ENCODE peak calls at places on chromosomes 5 and 9, in seven cellular contexts. P is adrenal gland; X is stomach; I is uterus; C is HepG2; Y is body of pancreas; S is CD8-positive, alpha-beta T cell. D is an unnamed sample.

GRCh38 chr5:113761594-113761993 is 248.1 kb downstream of the YTHDC2 start:
- DNase-seq in P (no peak), X (no peak), I (no peak), C (no peak), Y (no peak), S (no peak), D (no peak)

GRCh38 chr5:159187674-159188164 is 21.6 kb downstream of the RNF145 start:
- DNase-seq in P (no peak), X (no peak), I (no peak), C (no peak), Y (no peak), S (no peak), D (no peak)

GRCh38 chr9:35736201-35736633 is 3.8 kb downstream of the CREB3 start:
- DNase-seq in P (peak; percentile 88), X (peak; percentile 75), I (peak; percentile 65), C (peak; percentile 73), Y (peak; percentile 68), S (peak; percentile 48), D (no peak)

GRCh38 chr5:68447121-68447520 is 231.6 kb downstream of the PIK3R1 start:
- DNase-seq in P (no peak), X (no peak), I (no peak), C (no peak), Y (no peak), S (no peak), D (no peak)

GRCh38 chr5:78541058-78541624 is 107.4 kb downstream of the LHFPL2 start:
- DNase-seq in P (peak; percentile 56), X (no peak), I (no peak), C (no peak), Y (no peak), S (no peak), D (no peak)

GRCh38 chr5:76325876-76326491 is 77.1 kb upstream of the IQGAP2 start:
- DNase-seq in P (no peak), X (no peak), I (no peak), C (no peak), Y (no peak), S (peak; percentile 27), D (no peak)

GRCh38 chr9:7570107-7570720 is 229.4 kb downstream of the DMAC1 start:
- DNase-seq in P (peak; percentile 78), X (peak; percentile 57), I (peak; percentile 15), C (peak; percentile 58), Y (peak; percentile 63), S (peak; percentile 54), D (no peak)

GRCh38 chr5:122291000-122291592 is 20.9 kb upstream of the SNCAIP start:
- DNase-seq in P (no peak), X (no peak), I (peak; percentile 63), C (no peak), Y (no peak), S (no peak), D (no peak)

GRCh38 chr5:176810687-176811501 is 535 bp downstream of the UNC5A start:
- DNase-seq in P (peak; percentile 87), X (no peak), I (no peak), C (no peak), Y (no peak), S (no peak), D (no peak)

GRCh38 chr9:37921546-37922300 is 17.8 kb upstream of the SLC25A51 start:
- DNase-seq in P (no peak), X (no peak), I (peak; percentile 6), C (no peak), Y (no peak), S (no peak), D (no peak)

GRCh38 chr5:44389410-44389879 is at the start of gene FGF10:
- DNase-seq in P (peak; percentile 49), X (no peak), I (peak; percentile 25), C (no peak), Y (peak; percentile 47), S (no peak), D (no peak)

GRCh38 chr5:10724799-10725507 is 36.1 kb downstream of the DAP start:
- DNase-seq in P (peak; percentile 77), X (peak; percentile 63), I (peak; percentile 52), C (peak; percentile 76), Y (peak; percentile 68), S (no peak), D (no peak)

GRCh38 chr9:133883356-133883755 is 108.8 kb downstream of the VAV2 start:
- DNase-seq in P (no peak), X (no peak), I (no peak), C (no peak), Y (no peak), S (no peak), D (no peak)

GRCh38 chr9:4936277-4936676 is 48.8 kb upstream of the JAK2 start:
- DNase-seq in P (no peak), X (no peak), I (no peak), C (no peak), Y (no peak), S (no peak), D (no peak)

GRCh38 chr9:132288956-132289355 is 65.8 kb downstream of the SETX start:
- DNase-seq in P (no peak), X (no peak), I (no peak), C (no peak), Y (no peak), S (no peak), D (no peak)

GRCh38 chr5:59115345-59115744 is 532.5 kb downstream of the RAB3C start:
- DNase-seq in P (no peak), X (no peak), I (no peak), C (no peak), Y (no peak), S (no peak), D (no peak)

DNA sequence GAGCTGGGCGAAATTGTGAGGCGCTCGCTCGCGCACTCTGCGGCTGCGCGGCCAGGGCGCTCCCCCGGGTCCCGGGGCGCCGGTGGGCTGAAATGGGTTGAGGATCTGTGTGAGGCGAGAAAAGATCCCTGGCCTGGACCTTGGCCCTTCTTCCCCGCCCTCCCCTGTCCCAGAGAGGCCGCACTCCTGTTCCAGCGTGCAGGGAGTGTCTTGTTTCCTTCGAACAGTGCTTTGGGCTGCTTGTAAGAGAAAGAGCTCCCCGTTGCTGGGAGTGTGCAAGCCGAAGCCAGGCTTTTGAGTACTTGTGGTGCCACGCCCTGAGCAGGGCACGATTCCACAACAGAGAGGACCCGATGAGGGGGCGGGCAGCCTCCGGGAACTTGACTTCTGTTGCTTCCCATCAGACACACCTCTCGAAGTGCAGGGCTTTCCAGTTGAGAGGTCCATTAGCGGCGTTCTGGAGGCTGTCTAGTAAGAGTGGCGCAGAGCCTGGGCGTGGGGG is 528 bp downstream of the DOLPP1 start:
- DNase-seq in P (no peak), X (no peak), I (no peak), C (no peak), Y (no peak), S (no peak), D (no peak)
- H3K27ac ChIP-seq in P (peak overlapping the region; percentile 78), X (peak overlapping the region; percentile 88), I (peak overlapping the region; percentile 63), C (peak overlapping the region; percentile 84), Y (peak overlapping the region; percentile 76), S (peak overlapping the region; percentile 64), D (peak overlapping the region; percentile 57)

GRCh38 chr5:39178171-39178570 is 41.2 kb downstream of the FYB1 start:
- DNase-seq in P (no peak), X (no peak), I (no peak), C (no peak), Y (no peak), S (no peak), D (no peak)

GRCh38 chr5:39177629-39177959 is 41.8 kb downstream of the FYB1 start:
- DNase-seq in P (no peak), X (no peak), I (no peak), C (no peak), Y (no peak), S (no peak), D (no peak)

GRCh38 chr5:39178856-39179255 is 40.5 kb downstream of the FYB1 start:
- DNase-seq in P (no peak), X (no peak), I (no peak), C (no peak), Y (no peak), S (no peak), D (no peak)

GRCh38 chr5:39175273-39175955 is 43.9 kb downstream of the FYB1 start:
- DNase-seq in P (no peak), X (no peak), I (no peak), C (no peak), Y (no peak), S (no peak), D (no peak)

DNA sequence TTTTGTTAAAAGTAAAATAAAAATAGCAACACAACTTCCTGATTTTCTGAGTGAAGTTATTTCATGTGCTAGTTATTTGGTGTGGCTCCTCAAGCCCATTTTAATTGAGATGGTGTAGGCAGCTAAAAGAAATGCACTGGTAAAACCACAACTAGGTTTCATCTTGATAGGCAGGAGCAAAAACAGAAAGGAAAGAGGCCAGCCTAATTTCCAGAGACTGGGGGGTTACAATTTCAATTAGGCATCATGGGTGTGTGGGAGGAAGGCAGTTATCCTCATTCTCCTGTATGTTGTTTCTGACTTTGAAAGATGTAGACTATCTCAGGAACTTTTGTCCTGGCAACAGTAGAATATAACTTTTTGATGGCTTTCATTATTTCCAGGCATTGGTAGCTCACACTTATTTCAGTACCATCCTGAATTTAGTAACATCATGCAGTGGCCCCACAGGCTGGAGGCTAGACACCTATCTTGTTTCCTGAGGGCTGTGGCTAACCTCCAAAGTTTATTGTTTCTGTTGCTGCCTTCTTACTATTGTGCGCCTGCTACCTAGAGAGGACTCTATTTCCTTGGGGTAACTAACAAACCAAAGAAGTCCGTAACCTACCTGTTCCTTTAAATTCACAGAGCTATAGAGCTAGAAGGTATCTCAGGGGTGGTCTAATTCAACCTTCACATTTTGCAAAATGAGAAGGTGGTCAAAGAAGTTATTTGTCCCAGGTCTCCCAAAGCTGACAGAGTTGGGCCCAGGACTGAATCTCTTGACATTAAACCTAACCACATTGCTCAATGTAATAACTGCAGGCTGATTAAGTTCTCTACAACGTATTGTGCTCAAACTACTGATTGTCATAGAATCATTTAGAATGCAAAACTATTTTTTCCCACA is 42.4 kb downstream of the FYB1 start:
- DNase-seq in P (no peak), X (no peak), I (no peak), C (no peak), Y (no peak), S (no peak), D (no peak)
- TF ChIP-seq CTCF in P (no peak), X (no peak), I (no peak), C (no peak), Y (no peak), S (no peak), D (no peak)

GRCh38 chr9:137799630-137799983 is 78.0 kb upstream of the CACNA1B start:
- DNase-seq in P (no peak), X (no peak), I (no peak), C (no peak), Y (no peak), S (no peak), D (no peak)
- H3K36me3 ChIP-seq in P (peaks cover 82% of the 10 kb centered on the region), X (peaks cover 98% of the 10 kb centered on the region), I (no peaks in the 10 kb centered on the region), C (peaks cover 24% of the 10 kb centered on the region), Y (no peaks in the 10 kb centered on the region), S (peaks cover 38% of the 10 kb centered on the region), D (no peaks in the 10 kb centered on the region)

DNA sequence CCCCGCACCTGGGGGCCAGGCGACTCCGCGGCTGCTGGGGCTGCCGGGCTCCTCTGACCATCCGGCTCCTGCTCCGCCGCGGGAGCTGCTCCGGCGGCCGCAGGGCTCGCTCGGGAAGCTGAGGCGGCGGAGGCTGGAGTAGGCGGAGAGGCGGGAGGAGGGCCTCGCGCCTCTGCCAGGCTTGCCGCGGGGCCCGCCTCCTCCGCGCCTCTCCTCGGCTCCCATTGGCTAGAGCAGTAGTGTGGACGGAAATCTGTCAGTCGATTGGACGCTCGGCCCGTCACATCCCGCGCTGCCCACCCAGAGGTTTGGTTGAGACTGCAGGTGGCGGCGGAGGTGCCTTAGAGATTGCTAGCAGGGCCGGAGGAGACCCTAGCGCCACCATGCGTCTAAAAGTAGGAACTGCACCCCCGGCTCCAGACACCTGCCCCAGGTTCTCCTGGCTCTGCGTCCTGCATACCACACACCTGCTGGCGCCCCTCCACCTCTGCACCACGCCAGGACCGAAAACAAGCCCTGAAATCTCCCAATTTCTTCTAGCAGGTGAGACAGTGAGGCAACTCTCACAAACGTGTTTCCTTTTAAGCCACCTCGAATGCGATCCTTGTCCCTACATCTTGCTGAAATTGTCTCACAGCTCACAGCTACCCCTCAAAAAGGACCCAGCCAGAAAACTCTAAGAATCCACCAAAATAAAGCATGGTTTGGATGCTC is at the start of gene SCAI:
- DNase-seq in P (peak; percentile 100), X (peak; percentile 99), I (peak; percentile 99), C (peak; percentile 97), Y (peak; percentile 99), S (peak; percentile 97), D (peak; percentile 99)
- H3K27ac ChIP-seq in P (peak within 1 kb of the TSS; percentile 41), X (peak within 1 kb of the TSS; percentile 84), I (peak within 1 kb of the TSS; percentile 66), C (peak within 1 kb of the TSS; percentile 56), Y (no peak within 1 kb of the TSS), S (no peak within 1 kb of the TSS), D (peak within 1 kb of the TSS; percentile 78)